ENCODE peak calls at places on chromosomes 1 and 21, in five cellular contexts. J is ovary; A is T follicular helper cell; L is NCI-H2081; W is stimulated activated CD8-positive, alpha-beta memory T cell treated with anti-CD3 and anti-CD28 coated beads, Interleukin-15, amount 100 ng/mL, for 1 hour. O is an unnamed sample.

GRCh38 chr21:36104306-36105300 is 30.3 kb upstream of the CBR3 start:
- DNase-seq in A (peak; percentile 26), J (peak; percentile 43), W (peak; percentile 43), L (no peak), O (peak; percentile 31)

GRCh38 chr1:46187106-46187869 is 10.9 kb downstream of the POMGNT1 start:
- DNase-seq in L (peak; percentile 53), W (no peak), J (no peak), A (no peak), O (no peak)

GRCh38 chr1:75668813-75669212 is 55.7 kb upstream of the ACADM start:
- DNase-seq in J (no peak), L (no peak), A (no peak), W (no peak), O (no peak)

GRCh38 chr1:212012034-212012740 is 23.2 kb downstream of the INTS7 start:
- DNase-seq in L (peak; percentile 75), W (peak; percentile 38), J (peak; percentile 64), A (peak; percentile 43), O (peak; percentile 46)

GRCh38 chr21:42218836-42219605 is at the start of gene ABCG1:
- DNase-seq in J (peak; percentile 46), W (no peak), L (peak; percentile 47), A (peak; percentile 38), O (peak; percentile 67)

GRCh38 chr1:113101588-113101987 is 28.6 kb downstream of the LRIG2 start:
- DNase-seq in W (no peak), L (no peak), J (no peak), A (no peak), O (no peak)

GRCh38 chr1:182259229-182259872 is 132.2 kb downstream of the GLUL start:
- DNase-seq in W (peak; percentile 24), A (peak; percentile 19), L (no peak), J (no peak), O (peak; percentile 73)

GRCh38 chr1:9293512-9294439 is 1.1 kb downstream of the SPSB1 start:
- DNase-seq in L (no peak), A (no peak), W (no peak), J (peak; percentile 55), O (peak; percentile 39)

GRCh38 chr1:24643362-24644346 is 552 bp downstream of the SRRM1 start:
- DNase-seq in J (no peak), W (no peak), A (peak; percentile 15), L (peak; percentile 15), O (no peak)

GRCh38 chr1:172273668-172274396 is 146.7 kb upstream of the C1orf105 start:
- DNase-seq in A (no peak), J (no peak), W (no peak), L (no peak), O (no peak)

GRCh38 chr1:31587720-31588423 is 11.6 kb downstream of the TINAGL1 start:
- DNase-seq in W (no peak), L (peak; percentile 6), J (peak; percentile 66), A (peak; percentile 10), O (peak; percentile 11)

GRCh38 chr1:166302919-166303758 is 136.3 kb upstream of the FAM78B start:
- DNase-seq in L (no peak), J (no peak), A (no peak), W (no peak), O (no peak)

GRCh38 chr1:25623731-25624130 is 7.1 kb downstream of the MAN1C1 start:
- DNase-seq in L (no peak), J (no peak), W (no peak), A (no peak), O (no peak)

GRCh38 chr1:65321879-65322278 is 12.5 kb downstream of the DNAJC6 start:
- DNase-seq in W (no peak), J (no peak), A (no peak), L (no peak), O (no peak)

GRCh38 chr1:25711555-25712298 is 88.3 kb upstream of the SELENON start:
- DNase-seq in J (no peak), W (no peak), A (peak; percentile 14), L (no peak), O (peak; percentile 28)

GRCh38 chr1:11691302-11691914 is at the start of gene DRAXIN:
- DNase-seq in L (peak; percentile 58), W (no peak), J (no peak), A (no peak), O (no peak)

GRCh38 chr1:162233937-162234336 is 142.7 kb downstream of the SPATA46 start:
- DNase-seq in W (no peak), J (no peak), A (no peak), L (no peak), O (no peak)

GRCh38 chr1:81021134-81021533 is 779.6 kb upstream of the ADGRL2 start:
- DNase-seq in W (no peak), J (no peak), A (no peak), L (no peak), O (no peak)

GRCh38 chr1:248816042-248816851 is 9.5 kb downstream of the SH3BP5L start:
- DNase-seq in L (no peak), J (no peak), W (no peak), A (no peak), O (no peak)

GRCh38 chr21:44872266-44872567 is 1.3 kb downstream of the PTTG1IP start:
- DNase-seq in J (no peak), L (no peak), A (no peak), W (no peak), O (no peak)

GRCh38 chr1:112172294-112172882 is 182.9 kb upstream of the KCND3 start:
- DNase-seq in J (no peak), A (no peak), L (no peak), W (no peak), O (no peak)

GRCh38 chr1:212824201-212824600 is 23.2 kb downstream of the SPATA45 start:
- DNase-seq in A (no peak), L (no peak), W (no peak), J (no peak), O (no peak)

GRCh38 chr1:35505911-35506798 is 51.0 kb downstream of the KIAA0319L start:
- DNase-seq in J (no peak), A (peak; percentile 24), W (no peak), L (no peak), O (peak; percentile 86)

GRCh38 chr21:42423197-42423675 is 19.5 kb downstream of the UBASH3A start:
- DNase-seq in A (no peak), W (no peak), J (no peak), L (no peak), O (peak; percentile 51)